ENCODE peak calls at places on chromosomes 6 and 20, in eight cellular contexts. C is choroid plexus epithelial cell, I is nephron progenitor cell, A is A549, N is fibroblast of mammary gland, O is OCI-LY7, S is GM10248, W is HFFc6. M is an unnamed sample.
A peak's percentile ranks its signal among the peaks of the same experiment; 100 is the strongest.

GRCh38 chr20:12882832-12883506 is 125.8 kb upstream of the SPTLC3 start:
- DNase-seq in C (peak; percentile 84), I (no peak), A (no peak), N (peak; percentile 54), O (no peak), S (no peak), W (no peak), M (peak; percentile 29)

GRCh38 chr6:90105766-90106165 is 190.9 kb downstream of the BACH2 start:
- DNase-seq in C (no peak), I (no peak), A (no peak), N (no peak), O (no peak), S (no peak), W (no peak), M (no peak)

GRCh38 chr6:42428326-42429041 is 23.2 kb downstream of the TRERF1 start:
- DNase-seq in C (no peak), I (no peak), A (no peak), N (peak; percentile 63), O (no peak), S (peak; percentile 82), W (peak; percentile 22), M (no peak)

GRCh38 chr6:24131751-24132150 is 5.7 kb downstream of the NRSN1 start:
- DNase-seq in C (no peak), I (no peak), A (no peak), N (no peak), O (no peak), S (no peak), W (no peak), M (no peak)

GRCh38 chr6:35496851-35497570 is at the start of gene TEAD3:
- DNase-seq in C (peak; percentile 60), I (peak; percentile 88), A (peak; percentile 63), N (peak; percentile 67), O (peak; percentile 48), S (peak; percentile 89), W (peak; percentile 59), M (no peak)

GRCh38 chr6:96626749-96627353 is 63.9 kb downstream of the FHL5 start:
- DNase-seq in C (peak; percentile 77), I (no peak), A (peak; percentile 2), N (peak; percentile 45), O (peak; percentile 66), S (peak; percentile 36), W (peak; percentile 19), M (peak; percentile 4)

GRCh38 chr6:38997128-38997761 is 51.3 kb upstream of the GLP1R start:
- DNase-seq in C (peak; percentile 58), I (peak; percentile 73), A (peak; percentile 1), N (peak; percentile 14), O (peak; percentile 26), S (peak; percentile 13), W (no peak), M (no peak)

GRCh38 chr20:24497851-24498250 is 28.4 kb downstream of the SYNDIG1 start:
- DNase-seq in C (peak; percentile 93), I (no peak), A (no peak), N (peak; percentile 11), O (no peak), S (no peak), W (no peak), M (no peak)

GRCh38 chr20:15396900-15397299 is 1059.5 kb upstream of the FLRT3 start:
- DNase-seq in C (peak; percentile 1), I (no peak), A (no peak), N (no peak), O (no peak), S (no peak), W (no peak), M (no peak)

GRCh38 chr6:6659600-6660327 is 71.2 kb downstream of the LY86 start:
- DNase-seq in C (no peak), I (no peak), A (no peak), N (no peak), O (peak; percentile 66), S (peak; percentile 65), W (no peak), M (no peak)

DNA sequence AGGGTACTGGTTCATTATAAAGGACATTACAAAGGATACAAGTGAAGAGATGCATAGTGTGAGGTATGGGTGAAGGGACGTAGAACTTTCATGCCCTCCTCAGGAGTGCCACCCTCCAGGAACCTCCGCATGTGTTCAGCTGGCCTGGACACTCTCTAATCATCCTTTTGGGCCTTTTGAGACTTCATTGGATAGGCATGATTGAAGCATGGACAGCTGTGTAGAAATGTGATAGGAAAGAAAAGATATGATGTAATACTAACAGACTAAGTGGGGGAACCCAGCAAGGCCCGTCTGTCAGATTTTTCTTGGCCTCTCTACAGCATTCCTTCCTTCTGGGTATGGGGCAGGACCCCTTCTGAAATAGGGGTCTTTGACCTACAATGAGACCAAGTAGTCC is 31.1 kb downstream of the DOP1A start:
- DNase-seq in C (no peak), I (no peak), A (no peak), N (no peak), O (no peak), S (no peak), W (no peak), M (no peak)
- TF ChIP-seq CTCF in C (no peak), I (no peak), A (no peak), N (no peak), O (no peak), S (no peak), W (no peak), M (no peak)

GRCh38 chr6:12289655-12290489 is at the start of gene EDN1:
- DNase-seq in C (peak; percentile 84), I (peak; percentile 81), A (peak; percentile 70), N (peak; percentile 71), O (peak; percentile 57), S (peak; percentile 74), W (peak; percentile 88), M (no peak)

GRCh38 chr6:12293234-12293930 is 3.2 kb downstream of the EDN1 start:
- DNase-seq in C (no peak), I (no peak), A (no peak), N (no peak), O (no peak), S (no peak), W (no peak), M (no peak)

GRCh38 chr6:12290490-12290820 is 294 bp downstream of the EDN1 start:
- DNase-seq in C (no peak), I (no peak), A (no peak), N (no peak), O (no peak), S (no peak), W (no peak), M (no peak)

GRCh38 chr6:12291083-12291784 is 1.1 kb downstream of the EDN1 start:
- DNase-seq in C (no peak), I (no peak), A (no peak), N (no peak), O (no peak), S (peak; percentile 26), W (no peak), M (no peak)

DNA sequence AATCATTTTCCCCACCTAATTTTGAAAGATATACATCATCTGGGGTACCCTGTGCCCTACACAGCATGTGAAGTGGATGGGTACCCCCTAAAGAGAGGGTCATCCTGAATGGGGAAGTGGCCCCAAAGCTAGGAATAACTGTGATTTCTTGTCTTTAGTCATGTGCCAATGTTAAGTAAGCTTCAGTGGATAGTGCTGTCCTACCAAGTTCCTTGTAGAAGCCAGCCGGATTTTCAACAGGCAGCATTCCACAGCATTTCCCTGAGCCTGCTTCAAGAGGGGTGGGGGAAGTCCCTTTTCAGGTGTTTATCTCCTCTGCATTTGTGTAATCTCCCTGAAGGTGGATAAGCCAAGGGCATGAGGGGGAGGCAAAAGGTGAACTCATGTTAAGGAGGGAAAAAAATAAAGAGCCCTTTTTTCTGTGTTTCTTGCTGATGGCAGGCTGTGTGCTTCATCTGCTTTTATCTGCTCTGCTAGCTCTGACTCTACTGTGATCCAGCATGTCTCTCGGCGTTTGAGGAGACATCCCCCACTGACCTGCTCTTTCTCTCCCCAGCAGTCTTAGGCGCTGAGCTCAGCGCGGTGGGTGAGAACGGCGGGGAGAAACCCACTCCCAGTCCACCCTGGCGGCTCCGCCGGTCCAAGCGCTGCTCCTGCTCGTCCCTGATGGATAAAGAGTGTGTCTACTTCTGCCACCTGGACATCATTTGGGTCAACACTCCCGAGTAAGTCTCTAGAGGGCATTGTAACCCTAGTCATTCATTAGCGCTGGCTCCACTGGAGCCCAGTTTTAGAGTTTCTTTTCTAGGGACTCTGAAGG is 1.8 kb downstream of the EDN1 start:
- DNase-seq in C (peak; percentile 66), I (no peak), A (no peak), N (no peak), O (no peak), S (peak; percentile 54), W (no peak), M (no peak)
- TF ChIP-seq CTCF in C (peak; percentile 61), I (no peak), A (peak; percentile 45), N (no peak), O (no peak), S (peak; percentile 34), W (peak; percentile 46), M (no peak)

GRCh38 chr6:83921315-83921714 is 61.8 kb downstream of the CYB5R4 start:
- DNase-seq in C (no peak), I (no peak), A (no peak), N (no peak), O (no peak), S (no peak), W (no peak), M (no peak)
- TF ChIP-seq CTCF in C (no peak), I (no peak), A (no peak), N (no peak), O (no peak), S (no peak), W (no peak), M (no peak)

DNA sequence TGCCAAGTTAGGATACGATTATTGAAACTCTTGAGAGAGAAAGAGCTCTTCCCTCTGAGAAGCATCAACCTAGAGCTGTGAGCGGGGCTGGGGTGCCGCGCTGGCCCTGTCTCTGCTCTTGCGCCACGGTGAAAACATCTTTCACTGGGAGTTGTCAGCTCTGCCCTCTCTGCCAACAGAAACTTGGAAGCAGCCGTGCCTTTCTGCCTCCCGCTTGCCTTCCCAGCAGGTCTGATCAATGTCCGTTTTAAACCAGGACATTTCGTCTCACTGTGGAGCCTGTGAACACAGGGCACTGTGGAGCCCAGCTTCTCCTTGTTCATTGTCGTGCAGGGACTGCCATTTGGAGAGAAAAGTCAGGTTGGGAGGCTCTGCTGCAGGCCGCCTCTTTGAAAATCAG is 249.2 kb upstream of the PMEPA1 start:
- DNase-seq in C (no peak), I (no peak), A (no peak), N (no peak), O (no peak), S (no peak), W (no peak), M (no peak)
- TF ChIP-seq CTCF in C (no peak), I (no peak), A (no peak), N (no peak), O (no peak), S (no peak), W (no peak), M (no peak)

GRCh38 chr6:126127662-126128061 is 141.3 kb downstream of the TRMT11 start:
- DNase-seq in C (peak; percentile 36), I (no peak), A (no peak), N (peak; percentile 41), O (no peak), S (no peak), W (no peak), M (no peak)
- TF ChIP-seq CTCF in C (peak; percentile 38), I (no peak), A (no peak), N (peak; percentile 28), O (peak; percentile 31), S (peak; percentile 18), W (no peak), M (peak; percentile 5)

M was measured in AG09309.